ENCODE peak calls at places on chromosome 7, in four cellular contexts. V is PC-3, L is mammary epithelial cell, N is Peyer's patch. U is an unnamed sample.
A peak's percentile ranks its signal among the peaks of the same experiment; 100 is the strongest.

GRCh38 chr7:142384508-142384922 is 126.7 kb upstream of the PRSS58 start:
- DNase-seq in V (peak; percentile 90), L (peak; percentile 90), N (no peak), U (peak; percentile 66)

GRCh38 chr7:154640917-154641316 is 362.0 kb downstream of the PAXIP1 start:
- DNase-seq in V (no peak), L (no peak), N (no peak), U (no peak)

GRCh38 chr7:101792051-101792651 is 25.3 kb upstream of the CUX1 start:
- DNase-seq in V (peak; percentile 35), L (peak; percentile 93), N (no peak), U (peak; percentile 26)

GRCh38 chr7:96953676-96954513 is 51.5 kb upstream of the DLX6 start:
- DNase-seq in V (no peak), L (no peak), N (no peak), U (peak; percentile 26)

GRCh38 chr7:46139079-46139478 is 218.0 kb upstream of the IGFBP3 start:
- DNase-seq in V (peak; percentile 81), L (peak; percentile 76), N (no peak), U (peak; percentile 66)

GRCh38 chr7:144907577-144907976 is 71.7 kb upstream of the TPK1 start:
- DNase-seq in V (no peak), L (no peak), N (no peak), U (no peak)

GRCh38 chr7:2477447-2478386 is 1.5 kb upstream of the GRIFIN start:
- DNase-seq in V (peak; percentile 68), L (peak; percentile 35), N (peak; percentile 82), U (no peak)

GRCh38 chr7:150412016-150412415 is 32.9 kb downstream of the ZNF775 start:
- DNase-seq in V (no peak), L (no peak), N (no peak), U (no peak)

GRCh38 chr7:45118292-45118691 is 6.8 kb upstream of the TBRG4 start:
- DNase-seq in V (no peak), L (no peak), N (no peak), U (no peak)

DNA sequence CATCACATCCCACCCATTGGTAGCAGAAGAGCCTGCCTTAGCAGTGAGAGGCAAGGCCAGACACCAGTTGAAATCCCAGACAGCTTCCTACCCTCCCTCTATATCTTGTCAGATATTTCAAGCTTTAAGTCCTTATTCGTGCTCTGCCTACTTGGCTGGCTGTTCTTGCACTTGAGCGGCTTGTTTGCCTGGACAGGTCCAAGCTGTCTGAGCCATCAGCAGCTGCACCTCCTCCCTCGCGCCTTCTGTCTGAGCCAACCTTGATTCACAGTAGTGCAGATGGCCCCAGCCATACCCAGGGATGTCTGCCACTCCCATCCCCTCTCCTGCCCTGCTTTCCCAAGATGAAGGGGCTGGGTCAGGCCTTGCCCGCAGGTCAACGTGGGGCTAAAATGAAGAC is 16.4 kb downstream of the LRRC4 start:
- DNase-seq in V (no peak), L (peak; percentile 39), N (no peak), U (no peak)
- H3K36me3 ChIP-seq in V (peaks cover 5% of the 10 kb centered on the region), L (peaks cover 5% of the 10 kb centered on the region), N (no peaks in the 10 kb centered on the region), U (peaks cover 4% of the 10 kb centered on the region)

DNA sequence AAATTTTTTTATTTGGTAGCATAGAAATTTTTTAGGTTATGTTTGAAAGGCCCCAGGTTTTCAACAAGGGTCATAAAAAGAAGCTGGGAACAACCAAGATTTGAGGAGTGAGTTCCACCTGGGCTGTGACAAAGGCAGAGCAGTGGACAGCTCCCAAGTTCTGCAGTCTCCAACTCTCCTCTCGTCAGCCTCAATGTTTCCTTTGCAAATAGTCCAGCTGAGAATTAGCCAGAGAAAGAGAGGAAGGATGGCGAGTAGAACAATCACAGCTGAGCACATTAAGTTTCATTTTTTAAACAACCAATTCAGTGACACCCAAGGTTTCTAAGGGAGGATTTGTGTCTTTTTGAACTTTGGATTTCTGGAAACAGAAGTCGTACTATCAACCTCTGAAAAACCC is 143.2 kb downstream of the NRCAM start:
- DNase-seq in V (no peak), L (no peak), N (no peak), U (no peak)
- TF ChIP-seq CTCF in V (no peak), L (no peak), N (no peak), U (no peak)

GRCh38 chr7:124031919-124032318 is 948 bp downstream of the TMEM229A start:
- DNase-seq in V (no peak), L (no peak), N (no peak), U (no peak)
- H3K4me3 ChIP-seq in V (peak overlapping the region; percentile 69), L (peak overlapping the region; percentile 20), N (peak overlapping the region; percentile 73), U (no peak overlapping the region)

GRCh38 chr7:47965456-47965855 is 14.0 kb downstream of the HUS1 start:
- DNase-seq in V (no peak), L (no peak), N (no peak), U (no peak)
- H3K36me3 ChIP-seq in V (peaks cover 61% of the 10 kb centered on the region), L (peaks cover 41% of the 10 kb centered on the region), N (no peaks in the 10 kb centered on the region), U (peaks cover 30% of the 10 kb centered on the region)

GRCh38 chr7:21945374-21946227 is at the start of gene CDCA7L:
- DNase-seq in V (peak; percentile 75), L (peak; percentile 81), N (peak; percentile 81), U (no peak)
- TF ChIP-seq CTCF in V (no peak), L (no peak), N (no peak), U (no peak)

DNA sequence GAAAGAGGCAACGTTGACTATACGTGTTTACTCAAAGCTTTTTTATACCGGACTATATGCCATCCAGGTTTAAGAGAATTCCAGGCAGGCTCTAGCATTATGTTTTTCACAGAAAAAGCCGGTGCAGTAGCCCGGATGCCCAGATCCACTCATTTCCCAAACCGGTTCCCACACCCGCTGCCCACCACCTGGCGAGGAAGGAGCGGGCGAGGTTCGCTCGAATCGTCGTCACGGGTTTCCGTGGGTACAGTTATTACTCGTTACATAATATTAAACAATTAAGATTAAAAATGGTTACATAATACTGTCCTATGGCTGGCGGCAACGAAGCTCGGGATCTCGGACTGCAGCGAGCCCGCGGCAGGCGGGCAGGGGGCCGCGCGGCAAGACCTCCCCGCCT is 802 bp downstream of the GRB10 start:
- DNase-seq in V (no peak), L (no peak), N (no peak), U (no peak)
- H3K4me3 ChIP-seq in V (peak overlapping the region; percentile 68), L (no peak overlapping the region), N (peak overlapping the region; percentile 65), U (no peak overlapping the region)

GRCh38 chr7:94481246-94481645 is 28.4 kb upstream of the CASD1 start:
- DNase-seq in V (no peak), L (no peak), N (no peak), U (no peak)

GRCh38 chr7:94477878-94478277 is 31.7 kb upstream of the CASD1 start:
- DNase-seq in V (no peak), L (no peak), N (no peak), U (no peak)

GRCh38 chr7:94483843-94484242 is 25.8 kb upstream of the CASD1 start:
- DNase-seq in V (no peak), L (no peak), N (no peak), U (no peak)

GRCh38 chr7:94476251-94476840 is 33.3 kb upstream of the CASD1 start:
- DNase-seq in V (no peak), L (no peak), N (no peak), U (no peak)

GRCh38 chr7:94478648-94479214 is 30.9 kb upstream of the CASD1 start:
- DNase-seq in V (no peak), L (no peak), N (no peak), U (no peak)
- H3K36me3 ChIP-seq in V (no peaks in the 10 kb centered on the region), L (no peaks in the 10 kb centered on the region), N (no peaks in the 10 kb centered on the region), U (no peaks in the 10 kb centered on the region)

GRCh38 chr7:12211054-12212050 is at the start of gene TMEM106B:
- DNase-seq in V (peak; percentile 97), L (peak; percentile 93), N (peak; percentile 98), U (peak; percentile 72)
- TF ChIP-seq CTCF in V (peak; percentile 39), L (no peak), N (peak; percentile 19), U (no peak)

DNA sequence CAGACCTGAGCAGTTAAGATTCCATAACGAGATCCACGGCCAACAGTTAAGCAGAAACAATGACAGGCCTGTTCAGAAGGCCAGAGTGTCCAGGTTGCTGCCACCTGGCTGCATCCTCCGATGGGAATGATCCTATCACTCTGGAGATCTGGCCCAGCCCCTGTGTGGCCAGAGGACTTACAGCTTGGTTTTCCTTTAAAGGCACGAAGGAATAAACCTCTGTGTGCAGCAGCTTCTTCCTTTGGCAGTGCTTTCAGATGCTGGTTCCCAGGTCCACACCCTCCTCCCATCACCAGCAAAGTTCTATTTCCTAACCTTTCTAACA is 80.5 kb downstream of the GLI3 start:
- DNase-seq in V (no peak), L (no peak), N (no peak), U (no peak)
- H3K4me3 ChIP-seq in V (no peak overlapping the region), L (no peak overlapping the region), N (no peak overlapping the region), U (no peak overlapping the region)

DNA sequence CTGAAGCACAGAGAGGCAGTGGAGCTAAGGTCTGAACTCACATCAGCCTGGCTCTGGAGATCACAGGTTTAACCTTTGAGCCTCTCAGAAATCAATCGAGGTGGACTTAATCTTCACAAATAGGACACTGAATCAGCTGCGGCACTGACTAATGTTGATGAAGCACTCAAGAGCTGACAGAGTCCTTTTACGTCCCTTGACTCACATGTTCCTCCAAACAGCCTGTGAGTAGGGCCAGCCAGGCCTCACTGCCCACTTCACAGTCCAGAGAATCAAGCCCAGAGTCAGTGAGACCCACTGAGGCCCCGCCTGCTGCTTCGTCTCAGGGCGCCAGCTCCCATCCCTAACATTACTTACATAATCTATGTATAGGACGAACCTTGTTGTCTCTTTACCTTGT is 63.1 kb downstream of the TNS3 start:
- DNase-seq in V (peak; percentile 55), L (no peak), N (peak; percentile 51), U (no peak)
- H3K36me3 ChIP-seq in V (peaks cover 18% of the 10 kb centered on the region), L (no peaks in the 10 kb centered on the region), N (no peaks in the 10 kb centered on the region), U (peaks cover 40% of the 10 kb centered on the region)

U was measured in BJ.